ENCODE peak calls at places on chromosomes 13 and 19, in ten cellular contexts. A, L, M, T, R, S, P, W, K and E are unnamed samples.

GRCh38 chr13:35761440-35762252 is 285.2 kb upstream of the MAB21L1 start:
- DNase-seq in A (no peak), L (no peak), M (no peak), T (no peak), R (no peak), S (no peak), P (no peak), W (no peak), K (no peak), E (no peak)

GRCh38 chr19:32450217-32450616 is 44.6 kb downstream of the DPY19L3 start:
- DNase-seq in A (no peak), L (no peak), M (no peak), T (no peak), R (no peak), S (no peak), P (no peak), W (no peak), K (no peak), E (no peak)

GRCh38 chr19:8490873-8491272 is 11.6 kb downstream of the PRAM1 start:
- DNase-seq in A (no peak), L (no peak), M (no peak), T (no peak), R (no peak), S (no peak), P (no peak), W (no peak), K (no peak), E (no peak)

GRCh38 chr19:16588089-16588823 is 16.0 kb upstream of the SLC35E1 start:
- DNase-seq in A (no peak), L (no peak), M (peak; percentile 47), T (peak; percentile 64), R (peak; percentile 49), S (peak; percentile 47), P (no peak), W (no peak), K (peak; percentile 90), E (no peak)

GRCh38 chr19:30649934-30650614 is 277.9 kb downstream of the ZNF536 start:
- DNase-seq in A (peak; percentile 52), L (peak; percentile 68), M (peak; percentile 61), T (no peak), R (peak; percentile 63), S (peak; percentile 25), P (peak; percentile 41), W (peak; percentile 53), K (peak; percentile 57), E (no peak)

GRCh38 chr13:112740502-112741131 is 50.8 kb downstream of the ATP11A start:
- DNase-seq in A (peak; percentile 71), L (no peak), M (peak; percentile 80), T (peak; percentile 81), R (peak; percentile 71), S (peak; percentile 47), P (no peak), W (no peak), K (peak; percentile 50), E (no peak)

GRCh38 chr19:2221250-2221831 is 14.8 kb downstream of the PLEKHJ1 start:
- DNase-seq in A (peak; percentile 60), L (no peak), M (peak; percentile 34), T (no peak), R (no peak), S (no peak), P (no peak), W (no peak), K (peak; percentile 25), E (no peak)

GRCh38 chr19:48372904-48373303 is 8.7 kb downstream of the SYNGR4 start:
- DNase-seq in A (no peak), L (no peak), M (no peak), T (no peak), R (no peak), S (peak; percentile 70), P (no peak), W (no peak), K (peak; percentile 48), E (no peak)

GRCh38 chr13:88000239-88000638 is 329.1 kb downstream of the SLITRK5 start:
- DNase-seq in A (no peak), L (no peak), M (no peak), T (no peak), R (no peak), S (no peak), P (no peak), W (no peak), K (peak; percentile 15), E (no peak)

GRCh38 chr13:88000787-88001186 is 329.6 kb downstream of the SLITRK5 start:
- DNase-seq in A (no peak), L (peak; percentile 30), M (no peak), T (no peak), R (no peak), S (no peak), P (no peak), W (no peak), K (no peak), E (no peak)

GRCh38 chr13:87999141-87999765 is 328.1 kb downstream of the SLITRK5 start:
- DNase-seq in A (no peak), L (no peak), M (peak; percentile 12), T (no peak), R (peak; percentile 36), S (no peak), P (no peak), W (no peak), K (no peak), E (no peak)

GRCh38 chr13:87999791-88000190 is 328.6 kb downstream of the SLITRK5 start:
- DNase-seq in A (no peak), L (no peak), M (no peak), T (no peak), R (no peak), S (no peak), P (no peak), W (no peak), K (peak; percentile 33), E (no peak)

DNA sequence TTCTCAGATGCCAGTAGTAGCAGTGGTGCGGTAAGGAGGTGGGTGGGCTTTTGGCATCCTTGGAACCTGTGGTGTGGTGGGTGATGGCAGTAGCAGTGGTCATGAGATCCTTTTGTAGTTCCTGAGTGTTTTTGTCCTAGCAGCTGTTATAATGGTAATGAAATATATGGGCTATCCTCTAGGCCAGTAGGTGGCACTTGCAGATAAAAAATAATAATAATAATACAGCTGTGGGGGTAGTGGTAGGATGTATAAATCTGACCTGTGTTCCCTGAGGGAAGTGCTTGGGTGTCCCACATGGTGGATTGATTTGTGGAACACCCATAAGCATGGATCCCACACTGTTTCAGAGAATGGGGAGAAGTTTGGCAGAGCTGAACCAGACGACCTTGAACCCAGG is 334.0 kb downstream of the SLITRK5 start:
- DNase-seq in A (no peak), L (no peak), M (no peak), T (no peak), R (no peak), S (no peak), P (no peak), W (no peak), K (no peak), E (no peak)
- TF ChIP-seq CTCF in A (peak; percentile 34), L (no peak), M (no peak), T (no peak), R (no peak), S (no peak), P (no peak), W (no peak), K (no peak), E (no peak)

GRCh38 chr19:11176466-11177193 is 20.7 kb downstream of the KANK2 start:
- DNase-seq in A (no peak), L (no peak), M (no peak), T (no peak), R (no peak), S (no peak), P (no peak), W (no peak), K (no peak), E (no peak)

GRCh38 chr19:11173516-11174155 is 18.1 kb upstream of the SPC24 start:
- DNase-seq in A (no peak), L (no peak), M (no peak), T (no peak), R (no peak), S (no peak), P (no peak), W (no peak), K (no peak), E (no peak)

GRCh38 chr19:11175920-11176319 is 20.3 kb upstream of the SPC24 start:
- DNase-seq in A (no peak), L (no peak), M (no peak), T (no peak), R (no peak), S (no peak), P (no peak), W (no peak), K (no peak), E (no peak)

GRCh38 chr19:11172576-11172975 is 17.0 kb upstream of the SPC24 start:
- DNase-seq in A (no peak), L (no peak), M (no peak), T (no peak), R (no peak), S (no peak), P (no peak), W (no peak), K (no peak), E (no peak)

DNA sequence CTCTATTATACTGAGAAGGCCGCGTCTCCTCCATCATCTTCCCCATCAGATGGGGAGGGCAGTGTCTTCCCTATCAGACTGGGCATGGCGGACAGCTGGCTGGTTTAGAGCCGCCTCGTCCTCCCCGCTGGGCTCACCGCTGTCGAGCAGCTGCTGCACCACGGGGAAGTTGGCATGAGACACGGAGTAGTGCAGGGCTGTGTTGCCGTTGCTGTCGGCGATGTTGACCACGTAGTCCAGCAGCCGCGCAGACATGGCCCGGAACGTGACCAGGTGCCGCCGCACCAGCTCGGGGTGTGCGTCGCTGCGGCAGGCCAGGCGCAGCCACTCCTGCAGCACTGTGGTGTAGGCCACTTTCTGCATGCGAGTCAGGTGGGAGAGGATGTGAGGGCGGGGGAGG is 18.8 kb upstream of the SPC24 start:
- DNase-seq in A (no peak), L (no peak), M (no peak), T (no peak), R (no peak), S (no peak), P (no peak), W (no peak), K (no peak), E (no peak)
- TF ChIP-seq CTCF in A (no peak), L (no peak), M (no peak), T (no peak), R (no peak), S (no peak), P (no peak), W (no peak), K (no peak), E (no peak)

DNA sequence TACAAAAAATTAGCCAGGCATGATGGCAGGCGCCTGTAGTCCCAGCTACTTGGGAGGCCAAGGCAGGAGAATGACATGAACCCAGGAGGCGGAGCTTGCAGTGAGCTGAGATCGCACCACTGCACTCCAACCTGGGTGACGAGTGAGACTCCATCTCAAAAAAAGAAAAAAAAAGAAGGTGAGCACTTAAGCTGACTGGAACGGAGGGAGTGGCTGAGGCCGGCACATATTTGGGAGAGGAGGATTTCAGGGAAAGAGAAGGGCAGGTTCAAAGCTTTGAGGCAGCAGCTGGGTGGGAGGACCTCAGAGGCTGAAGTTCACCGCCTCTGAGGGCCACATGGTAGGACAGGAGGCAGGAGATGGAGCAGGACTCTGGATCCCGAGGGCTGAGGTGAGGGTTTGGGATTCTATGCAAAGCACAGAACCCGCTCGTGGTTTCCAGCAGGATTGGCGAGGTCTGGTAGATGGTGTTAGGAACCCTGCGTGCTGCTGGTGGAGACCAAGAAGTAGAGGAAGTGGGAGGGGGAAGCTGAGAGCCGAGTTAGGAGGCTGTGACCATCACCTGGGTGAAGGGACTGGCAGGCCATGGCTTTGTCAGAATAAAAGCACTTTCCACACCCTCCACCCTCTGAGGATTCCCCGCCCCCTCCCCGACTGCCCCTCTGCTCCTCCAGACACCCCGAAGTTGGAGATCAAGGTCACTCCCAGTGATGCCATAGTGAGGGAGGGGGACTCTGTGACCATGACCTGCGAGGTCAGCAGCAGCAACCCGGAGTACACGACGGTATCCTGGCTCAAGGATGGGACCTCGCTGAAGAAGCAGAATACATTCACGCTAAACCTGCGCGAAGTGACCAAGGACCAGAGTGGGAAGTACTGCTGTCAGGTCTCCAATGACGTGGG is 8.3 kb downstream of the CD22 start:
- DNase-seq in A (no peak), L (no peak), M (no peak), T (no peak), R (no peak), S (no peak), P (no peak), W (no peak), K (no peak), E (no peak)
- TF ChIP-seq CTCF in A (no peak), L (no peak), M (no peak), T (no peak), R (no peak), S (no peak), P (no peak), W (no peak), K (no peak), E (no peak)

GRCh38 chr13:60138674-60139073 is 25.1 kb downstream of the DIAPH3 start:
- DNase-seq in A (no peak), L (no peak), M (no peak), T (no peak), R (no peak), S (no peak), P (no peak), W (no peak), K (no peak), E (no peak)

GRCh38 chr13:60137911-60138570 is 25.7 kb downstream of the DIAPH3 start:
- DNase-seq in A (no peak), L (no peak), M (no peak), T (no peak), R (no peak), S (no peak), P (no peak), W (no peak), K (no peak), E (no peak)

GRCh38 chr13:60135344-60135743 is 28.4 kb downstream of the DIAPH3 start:
- DNase-seq in A (no peak), L (no peak), M (no peak), T (no peak), R (no peak), S (no peak), P (no peak), W (no peak), K (no peak), E (no peak)

GRCh38 chr13:60139272-60139671 is 24.5 kb downstream of the DIAPH3 start:
- DNase-seq in A (peak; percentile 63), L (no peak), M (no peak), T (no peak), R (no peak), S (no peak), P (no peak), W (no peak), K (no peak), E (no peak)

DNA sequence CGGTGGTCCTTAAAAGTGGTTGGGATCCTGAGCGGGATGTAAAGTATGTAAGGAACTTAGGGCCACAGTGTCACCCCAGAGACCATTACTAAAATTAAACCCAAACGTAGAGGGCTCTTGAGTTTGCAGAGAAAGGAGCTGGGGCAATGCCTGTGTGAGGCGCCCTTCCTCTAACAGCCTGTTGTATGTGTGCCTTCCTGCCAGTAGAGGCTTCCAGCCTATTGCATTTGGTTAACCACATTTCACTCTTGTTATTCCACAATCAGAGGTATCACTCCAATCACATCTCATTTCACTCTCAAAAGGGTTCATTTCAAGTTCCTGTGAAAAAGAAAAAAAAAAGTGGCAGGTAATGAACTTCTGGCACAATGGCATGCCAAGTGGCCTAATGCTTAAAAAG is 29.4 kb downstream of the DIAPH3 start:
- DNase-seq in A (no peak), L (peak; percentile 43), M (peak; percentile 45), T (no peak), R (peak; percentile 38), S (no peak), P (no peak), W (no peak), K (no peak), E (no peak)
- TF ChIP-seq CTCF in A (peak; percentile 47), L (peak; percentile 33), M (peak; percentile 39), T (no peak), R (peak; percentile 37), S (no peak), P (no peak), W (no peak), K (no peak), E (no peak)